ENCODE peak calls at places on chromosomes 7 and 10, in six cellular contexts. W is stimulated activated naive CD4-positive, alpha-beta T cell; Q is activated T-cell treated with anti-CD3 and anti-CD28 coated beads for 48 hours; G is NCI-H1092; O is neural progenitor cell; J is Calu3. C is an unnamed sample.

GRCh38 chr10:98963608-98964007 is 272.0 kb downstream of the HPSE2 start:
- DNase-seq in J (no peak), Q (no peak), G (no peak), W (no peak), O (no peak), C (no peak)

GRCh38 chr7:105027176-105027853 is 13.3 kb downstream of the KMT2E start:
- DNase-seq in J (no peak), W (no peak), G (no peak), O (no peak), Q (no peak), C (no peak)

GRCh38 chr7:151139791-151140190 is 27.7 kb downstream of the GBX1 start:
- DNase-seq in G (no peak), Q (no peak), J (no peak), O (no peak), W (no peak), C (no peak)

GRCh38 chr7:159114981-159115380 is 29.7 kb downstream of the VIPR2 start:
- DNase-seq in O (no peak), W (no peak), J (no peak), G (no peak), Q (no peak), C (peak)

GRCh38 chr10:45353176-45353575 is 20.8 kb upstream of the ALOX5 start:
- DNase-seq in J (no peak), G (no peak), Q (no peak), O (no peak), W (no peak), C (no peak)

GRCh38 chr7:142483659-142484317 is 225.9 kb upstream of the PRSS58 start:
- DNase-seq in G (no peak), W (no peak), J (no peak), Q (no peak), O (no peak), C (no peak)

GRCh38 chr7:67462781-67463191 is 466.2 kb downstream of the TYW1 start:
- DNase-seq in W (no peak), G (no peak), O (no peak), Q (no peak), J (no peak), C (no peak)

GRCh38 chr10:102422586-102423129 is 2.0 kb downstream of the FBXL15 start:
- DNase-seq in J (peak), Q (no peak), O (peak), G (no peak), W (no peak), C (peak)

GRCh38 chr10:86287422-86287793 is 79.2 kb downstream of the GRID1 start:
- DNase-seq in O (no peak), J (no peak), W (no peak), G (no peak), Q (no peak), C (no peak)

GRCh38 chr7:5255832-5256231 is 26.9 kb upstream of the SLC29A4 start:
- DNase-seq in J (no peak), G (no peak), W (no peak), O (no peak), Q (no peak), C (no peak)

GRCh38 chr10:122307669-122308486 is 36.8 kb downstream of the BTBD16 start:
- DNase-seq in O (no peak), W (no peak), Q (no peak), J (peak), G (no peak), C (peak)

GRCh38 chr7:149685455-149685854 is 87.9 kb downstream of the ZNF467 start:
- DNase-seq in O (no peak), W (no peak), G (no peak), Q (no peak), J (no peak), C (no peak)

GRCh38 chr10:121823993-121824463 is 103.8 kb downstream of the ATE1 start:
- DNase-seq in O (peak), J (peak), Q (no peak), W (no peak), G (no peak), C (peak)

C was measured in frontal cortex.